ENCODE peak calls at places on chromosomes 3 and 15, in seven cellular contexts. G is EL, Y is type B pancreatic cell, S is head of caudate nucleus, O is AML-193, J is Daoy, U is HFF-Myc. X is an unnamed sample.

GRCh38 chr15:38660726-38661125 is 96.1 kb upstream of the RASGRP1 start:
- DNase-seq in G (peak), Y (no peak), S (no peak), O (no peak), J (peak), U (no peak), X (no peak)

GRCh38 chr3:121885386-121885785 is 8.8 kb upstream of the SLC15A2 start:
- DNase-seq in G (peak), Y (no peak), S (no peak), O (no peak), J (no peak), U (no peak), X (no peak)

GRCh38 chr3:192957441-192957951 is 39.8 kb upstream of the MB21D2 start:
- DNase-seq in G (peak), Y (no peak), S (no peak), O (peak), J (peak), U (peak), X (no peak)

GRCh38 chr3:184880616-184881015 is 68.7 kb downstream of the VPS8 start:
- DNase-seq in G (no peak), Y (no peak), S (no peak), O (no peak), J (no peak), U (no peak), X (no peak)

GRCh38 chr15:51038258-51039042 is 56.3 kb downstream of the TNFAIP8L3 start:
- DNase-seq in G (no peak), Y (no peak), S (no peak), O (no peak), J (no peak), U (no peak), X (no peak)

GRCh38 chr3:102006812-102007485 is 157.6 kb downstream of the NFKBIZ start:
- DNase-seq in G (peak), Y (no peak), S (no peak), O (no peak), J (peak), U (peak), X (no peak)

GRCh38 chr3:45182915-45183881 is 37.0 kb upstream of the CDCP1 start:
- DNase-seq in G (peak), Y (no peak), S (peak), O (no peak), J (peak), U (no peak), X (no peak)

GRCh38 chr3:20128378-20128777 is 57.6 kb downstream of the SGO1 start:
- DNase-seq in G (no peak), Y (no peak), S (no peak), O (no peak), J (no peak), U (no peak), X (no peak)

GRCh38 chr3:52085883-52086282 is 29.5 kb upstream of the DUSP7 start:
- DNase-seq in G (no peak), Y (no peak), S (no peak), O (no peak), J (no peak), U (no peak), X (no peak)

GRCh38 chr3:86785381-86785780 is 205.6 kb downstream of the VGLL3 start:
- DNase-seq in G (peak), Y (no peak), S (no peak), O (no peak), J (no peak), U (no peak), X (no peak)